ENCODE peak calls at places on chromosome 17, in nine cellular contexts. R, O, N, D, L, A, B, K and W are unnamed samples.

GRCh38 chr17:36768355-36768754 is 167.0 kb downstream of the MRM1 start:
- DNase-seq in R (no peak), O (no peak), N (peak), D (no peak), L (no peak), A (no peak), B (no peak), K (no peak), W (no peak)

GRCh38 chr17:79834575-79835469 is 4.4 kb downstream of the CBX4 start:
- DNase-seq in R (peak), O (peak), N (peak), D (no peak), L (no peak), A (peak), B (peak), K (no peak), W (peak)

GRCh38 chr17:78719630-78720298 is 62.3 kb downstream of the CYTH1 start:
- DNase-seq in R (no peak), O (no peak), N (no peak), D (no peak), L (no peak), A (no peak), B (no peak), K (no peak), W (no peak)

GRCh38 chr17:57871863-57872262 is 22.0 kb upstream of the MRPS23 start:
- DNase-seq in R (no peak), O (no peak), N (no peak), D (no peak), L (no peak), A (no peak), B (no peak), K (no peak), W (no peak)

GRCh38 chr17:67018429-67019125 is 25.8 kb upstream of the CACNG1 start:
- DNase-seq in R (no peak), O (no peak), N (no peak), D (no peak), L (no peak), A (peak), B (peak), K (no peak), W (no peak)

GRCh38 chr17:33976816-33977215 is 278.3 kb upstream of the CCL2 start:
- DNase-seq in R (no peak), O (peak), N (no peak), D (no peak), L (no peak), A (peak), B (no peak), K (no peak), W (no peak)

GRCh38 chr17:4949321-4950074 is 1.2 kb upstream of the PFN1 start:
- DNase-seq in R (peak), O (peak), N (peak), D (peak), L (peak), A (peak), B (peak), K (peak), W (peak)

GRCh38 chr17:76720211-76720610 is 6.2 kb downstream of the JMJD6 start:
- DNase-seq in R (no peak), O (no peak), N (no peak), D (no peak), L (no peak), A (no peak), B (no peak), K (no peak), W (no peak)

GRCh38 chr17:55356440-55357328 is 65.0 kb downstream of the MMD start:
- DNase-seq in R (peak), O (peak), N (peak), D (peak), L (peak), A (peak), B (peak), K (peak), W (peak)

GRCh38 chr17:55463600-55463999 is 42.0 kb upstream of the MMD start:
- DNase-seq in R (peak), O (no peak), N (no peak), D (no peak), L (no peak), A (no peak), B (no peak), K (peak), W (no peak)

GRCh38 chr17:76537288-76537577 is 276 bp downstream of the CYGB start:
- DNase-seq in R (no peak), O (no peak), N (no peak), D (peak), L (no peak), A (peak), B (no peak), K (no peak), W (no peak)

GRCh38 chr17:62933986-62934385 is 32.0 kb upstream of the TANC2 start:
- DNase-seq in R (no peak), O (no peak), N (no peak), D (peak), L (no peak), A (no peak), B (peak), K (no peak), W (no peak)

GRCh38 chr17:37117743-37118142 is 169.0 kb downstream of the AATF start:
- DNase-seq in R (no peak), O (peak), N (no peak), D (no peak), L (no peak), A (no peak), B (no peak), K (no peak), W (no peak)

GRCh38 chr17:81392909-81393654 is 2.2 kb upstream of the BAHCC1 start:
- DNase-seq in R (peak), O (peak), N (peak), D (peak), L (no peak), A (peak), B (no peak), K (no peak), W (peak)

GRCh38 chr17:79933863-79934652 is 94.8 kb upstream of the CBX4 start:
- DNase-seq in R (peak), O (no peak), N (no peak), D (peak), L (no peak), A (no peak), B (no peak), K (no peak), W (peak)

GRCh38 chr17:2958706-2959222 is 104.6 kb downstream of the OR1D5 start:
- DNase-seq in R (no peak), O (no peak), N (no peak), D (no peak), L (no peak), A (no peak), B (no peak), K (no peak), W (no peak)

GRCh38 chr17:56038136-56038535 is 115.1 kb upstream of the ANKFN1 start:
- DNase-seq in R (no peak), O (no peak), N (no peak), D (no peak), L (no peak), A (no peak), B (no peak), K (no peak), W (no peak)

GRCh38 chr17:62134397-62134796 is 69.3 kb upstream of the MED13 start:
- DNase-seq in R (no peak), O (no peak), N (no peak), D (peak), L (no peak), A (no peak), B (no peak), K (no peak), W (no peak)

GRCh38 chr17:44623070-44623725 is 33.1 kb upstream of the MEIOC start:
- DNase-seq in R (no peak), O (no peak), N (peak), D (no peak), L (peak), A (no peak), B (no peak), K (peak), W (peak)

GRCh38 chr17:66784621-66785364 is 50.1 kb upstream of the CACNG5 start:
- DNase-seq in R (no peak), O (no peak), N (no peak), D (no peak), L (no peak), A (peak), B (no peak), K (no peak), W (no peak)

GRCh38 chr17:43832976-43833829 is at the start of gene MPP3:
- DNase-seq in R (no peak), O (peak), N (peak), D (peak), L (no peak), A (peak), B (peak), K (peak), W (peak)

GRCh38 chr17:32496348-32497078 is 9.7 kb downstream of the CDK5R1 start:
- DNase-seq in R (no peak), O (no peak), N (no peak), D (peak), L (no peak), A (no peak), B (no peak), K (no peak), W (peak)

GRCh38 chr17:2396568-2397246 is 4.2 kb downstream of the MNT start:
- DNase-seq in R (peak), O (peak), N (peak), D (peak), L (peak), A (peak), B (peak), K (peak), W (peak)

GRCh38 chr17:60148300-60148838 is 1.4 kb upstream of the CA4 start:
- DNase-seq in R (no peak), O (peak), N (peak), D (no peak), L (no peak), A (peak), B (no peak), K (no peak), W (no peak)

GRCh38 chr17:5249615-5250014 is 15.0 kb upstream of the SCIMP start:
- DNase-seq in R (peak), O (peak), N (peak), D (peak), L (peak), A (peak), B (peak), K (peak), W (peak)

GRCh38 chr17:17059301-17059890 is 17.1 kb downstream of the MPRIP start:
- DNase-seq in R (no peak), O (no peak), N (no peak), D (no peak), L (no peak), A (no peak), B (no peak), K (no peak), W (no peak)

GRCh38 chr17:7562208-7562605 is 488 bp downstream of the SENP3 start:
- DNase-seq in R (no peak), O (no peak), N (peak), D (peak), L (no peak), A (no peak), B (peak), K (peak), W (no peak)

GRCh38 chr17:49434821-49435581 is 20.3 kb upstream of the PHB1 start:
- DNase-seq in R (peak), O (peak), N (peak), D (peak), L (peak), A (peak), B (peak), K (peak), W (peak)

GRCh38 chr17:59767176-59767575 is 59.7 kb downstream of the VMP1 start:
- DNase-seq in R (no peak), O (no peak), N (no peak), D (no peak), L (no peak), A (no peak), B (no peak), K (no peak), W (no peak)

GRCh38 chr17:12627177-12627629 is 38.5 kb upstream of the MYOCD start:
- DNase-seq in R (no peak), O (no peak), N (no peak), D (peak), L (no peak), A (no peak), B (peak), K (no peak), W (peak)

GRCh38 chr17:2853722-2854580 is 57.7 kb downstream of the RAP1GAP2 start:
- DNase-seq in R (peak), O (peak), N (peak), D (peak), L (no peak), A (peak), B (peak), K (no peak), W (peak)

GRCh38 chr17:80036715-80037477 is 454 bp downstream of the CCDC40 start:
- DNase-seq in R (no peak), O (peak), N (peak), D (peak), L (no peak), A (peak), B (peak), K (no peak), W (peak)

GRCh38 chr17:9150407-9151090 is 129.2 kb downstream of the NTN1 start:
- DNase-seq in R (no peak), O (peak), N (no peak), D (peak), L (no peak), A (no peak), B (peak), K (no peak), W (no peak)

GRCh38 chr17:64230551-64231408 is 32.3 kb downstream of the TEX2 start:
- DNase-seq in R (no peak), O (no peak), N (no peak), D (peak), L (no peak), A (no peak), B (peak), K (no peak), W (peak)

GRCh38 chr17:38554430-38555350 is 51.1 kb downstream of the SRCIN1 start:
- DNase-seq in R (no peak), O (no peak), N (no peak), D (peak), L (no peak), A (no peak), B (no peak), K (no peak), W (peak)

GRCh38 chr17:46795379-46795952 is 23.0 kb downstream of the WNT3 start:
- DNase-seq in R (no peak), O (no peak), N (no peak), D (peak), L (peak), A (no peak), B (no peak), K (no peak), W (peak)

GRCh38 chr17:75090871-75091854 is 3.4 kb downstream of the SLC16A5 start:
- DNase-seq in R (no peak), O (no peak), N (no peak), D (no peak), L (no peak), A (peak), B (no peak), K (no peak), W (no peak)
- TF ChIP-seq EZH2phosphoT487 in R (no peak), O (no peak), N (no peak), D (no peak), L (no peak), A (no peak), B (no peak), K (no peak), W (no peak)

GRCh38 chr17:40326832-40327199 is 17.8 kb downstream of the RARA start:
- DNase-seq in R (no peak), O (no peak), N (no peak), D (no peak), L (no peak), A (no peak), B (no peak), K (no peak), W (no peak)
- TF ChIP-seq EZH2phosphoT487 in R (no peak), O (no peak), N (no peak), D (no peak), L (no peak), A (no peak), B (no peak), K (no peak), W (no peak)

GRCh38 chr17:19486351-19487008 is 47.2 kb upstream of the SLC47A1 start:
- DNase-seq in R (no peak), O (no peak), N (no peak), D (no peak), L (no peak), A (no peak), B (no peak), K (no peak), W (no peak)

GRCh38 chr17:19487009-19487600 is 46.5 kb upstream of the SLC47A1 start:
- DNase-seq in R (no peak), O (no peak), N (no peak), D (no peak), L (no peak), A (no peak), B (no peak), K (no peak), W (no peak)

GRCh38 chr17:19485800-19486340 is 47.8 kb upstream of the SLC47A1 start:
- DNase-seq in R (no peak), O (no peak), N (no peak), D (no peak), L (no peak), A (no peak), B (no peak), K (no peak), W (no peak)

GRCh38 chr17:19482571-19482970 is 51.1 kb upstream of the SLC47A1 start:
- DNase-seq in R (no peak), O (no peak), N (peak), D (peak), L (no peak), A (no peak), B (no peak), K (no peak), W (peak)
- TF ChIP-seq EZH2phosphoT487 in R (no peak), O (no peak), N (no peak), D (no peak), L (no peak), A (no peak), B (no peak), K (no peak), W (no peak)

GRCh38 chr17:50944902-50945720 is 79.0 kb upstream of the TOB1 start:
- DNase-seq in R (no peak), O (no peak), N (peak), D (no peak), L (no peak), A (no peak), B (no peak), K (no peak), W (no peak)

GRCh38 chr17:50943575-50943933 is 77.4 kb upstream of the TOB1 start:
- DNase-seq in R (no peak), O (no peak), N (no peak), D (no peak), L (no peak), A (peak), B (peak), K (no peak), W (no peak)

GRCh38 chr17:50945779-50946222 is 79.6 kb upstream of the TOB1 start:
- DNase-seq in R (no peak), O (no peak), N (no peak), D (no peak), L (no peak), A (no peak), B (no peak), K (no peak), W (no peak)

GRCh38 chr17:50946223-50946890 is 80.2 kb upstream of the TOB1 start:
- DNase-seq in R (no peak), O (no peak), N (no peak), D (no peak), L (no peak), A (no peak), B (no peak), K (no peak), W (no peak)

DNA sequence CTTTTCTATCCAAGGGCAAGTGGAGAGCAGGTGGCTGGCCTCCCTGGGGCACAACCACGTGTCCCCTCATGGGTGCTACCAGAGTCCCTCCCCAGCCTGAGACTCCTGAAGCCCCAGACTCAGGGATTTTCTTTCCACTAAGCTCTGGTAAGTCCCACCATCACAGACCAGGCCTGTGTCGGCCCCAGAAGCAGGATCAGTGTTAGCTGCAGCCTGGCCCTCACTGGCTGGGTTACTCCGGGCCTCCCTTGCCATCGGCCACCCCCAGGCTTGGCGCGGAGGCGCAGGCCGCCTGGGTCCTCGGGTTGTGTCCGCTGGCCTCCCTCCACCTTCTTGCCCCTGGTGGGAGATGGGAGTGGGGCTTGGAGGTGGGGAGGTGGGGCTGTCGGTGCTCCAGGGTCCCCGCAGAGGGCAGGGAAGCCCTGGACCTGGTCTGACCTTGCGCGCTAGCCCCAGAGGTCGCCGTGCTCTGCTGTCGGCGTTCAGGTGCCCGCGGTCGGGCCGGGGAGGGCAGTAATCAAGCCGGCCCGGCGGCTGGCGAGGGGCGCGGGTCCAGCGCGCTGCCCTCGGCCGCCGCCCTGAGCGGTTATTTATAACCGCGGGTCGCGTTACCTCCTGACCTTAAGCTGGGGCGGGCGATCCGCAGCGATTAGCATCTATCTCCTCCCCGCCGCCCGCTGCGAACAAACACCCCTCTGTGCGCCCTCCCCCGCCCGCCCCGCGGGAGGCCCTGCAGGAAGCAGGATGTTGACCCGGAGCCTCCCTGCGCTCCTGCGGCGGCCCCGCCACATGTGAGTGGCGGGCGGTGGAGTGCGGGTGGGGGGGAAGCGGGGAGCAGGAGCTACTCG is 78.1 kb upstream of the TOB1 start:
- DNase-seq in R (peak), O (peak), N (peak), D (peak), L (no peak), A (peak), B (peak), K (peak), W (peak)
- TF ChIP-seq EZH2phosphoT487 in R (no peak), O (no peak), N (no peak), D (no peak), L (no peak), A (no peak), B (no peak), K (no peak), W (peak)

DNA sequence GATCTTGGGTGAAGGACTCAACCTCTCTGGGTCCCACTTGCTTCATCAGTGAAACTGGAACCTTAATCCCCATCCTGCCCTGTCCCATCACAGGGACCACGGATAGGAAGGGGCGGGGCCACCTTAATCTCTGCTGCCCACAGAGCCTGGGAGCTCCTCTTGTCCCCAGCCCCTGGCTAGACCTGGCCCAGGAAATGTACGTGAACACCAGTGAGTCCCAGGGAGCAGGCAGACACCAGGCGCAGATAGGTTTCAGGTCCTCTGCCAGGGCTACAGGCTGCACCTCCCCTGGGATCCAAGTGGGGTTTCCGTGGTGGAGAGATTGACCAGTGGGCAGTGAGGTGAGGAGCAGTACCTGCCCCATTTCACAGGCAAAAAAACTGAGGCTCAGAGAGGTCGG is 21.0 kb downstream of the RAB11FIP4 start:
- DNase-seq in R (no peak), O (peak), N (no peak), D (no peak), L (no peak), A (no peak), B (no peak), K (no peak), W (no peak)
- TF ChIP-seq EZH2phosphoT487 in R (no peak), O (no peak), N (no peak), D (no peak), L (no peak), A (no peak), B (no peak), K (no peak), W (no peak)

DNA sequence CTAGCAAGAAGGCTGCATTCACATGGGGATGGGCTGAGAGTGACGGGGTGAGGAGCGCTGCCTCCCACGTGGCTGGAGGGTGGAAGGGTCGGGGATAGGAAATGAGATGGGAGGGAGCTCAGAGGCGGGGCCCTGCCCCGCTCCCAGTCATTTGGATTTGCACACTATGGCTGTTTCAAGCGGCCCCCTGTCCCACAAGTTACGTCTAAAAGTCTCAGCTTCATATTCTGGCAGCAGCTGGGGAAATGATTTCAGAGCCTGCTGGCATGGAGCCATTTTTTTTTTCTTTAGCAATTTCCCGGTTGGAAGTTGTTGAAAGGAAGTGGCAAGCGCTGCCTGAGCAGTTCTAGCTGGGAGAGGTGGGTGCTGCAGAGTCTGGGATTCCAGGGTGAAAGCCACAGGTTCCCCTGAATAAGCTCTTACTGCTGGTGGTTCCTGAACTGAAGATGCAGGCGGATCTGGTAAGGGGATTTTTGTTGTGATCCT is 70.9 kb upstream of the LGALS9 start:
- DNase-seq in R (no peak), O (no peak), N (no peak), D (peak), L (no peak), A (peak), B (peak), K (no peak), W (peak)
- TF ChIP-seq EZH2phosphoT487 in R (no peak), O (no peak), N (no peak), D (no peak), L (no peak), A (no peak), B (no peak), K (no peak), W (no peak)